ENCODE peak calls at places on chromosomes 13 and 19, in six cellular contexts. G is HCT116; L is GM23338; H is effector memory CD4-positive, alpha-beta T cell; T is left lung; U is testis. N is an unnamed sample. For H3K27me3 and H3K4me1, the result is how much of the 10 kb centered on the place peaks cover.

GRCh38 chr19:42246143-42246868 is 3.9 kb upstream of the GSK3A start:
- DNase-seq in G (no peak), L (peak), H (no peak), T (no peak), U (peak), N (peak)

GRCh38 chr19:13669780-13670355 is 94.5 kb upstream of the MRI1 start:
- DNase-seq in G (no peak), L (no peak), H (no peak), T (no peak), U (peak), N (no peak)

GRCh38 chr13:23988546-23989122 is 91.3 kb upstream of the C1QTNF9B start:
- DNase-seq in G (no peak), L (no peak), H (no peak), T (no peak), U (no peak), N (no peak)

GRCh38 chr13:47327856-47328255 is 431.0 kb upstream of the HTR2A start:
- DNase-seq in G (no peak), L (no peak), H (no peak), T (no peak), U (no peak), N (no peak)

GRCh38 chr13:24899601-24900000 is 135.6 kb downstream of the RNF17 start:
- DNase-seq in G (no peak), L (no peak), H (no peak), T (no peak), U (no peak), N (no peak)

GRCh38 chr13:32840840-32841713 is 175.1 kb upstream of the KL start:
- DNase-seq in G (no peak), L (no peak), H (no peak), T (no peak), U (no peak), N (no peak)

GRCh38 chr19:1651548-1652394 is 644 bp downstream of the TCF3 start:
- DNase-seq in G (no peak), L (peak), H (peak), T (peak), U (peak), N (peak)

GRCh38 chr13:95660981-95661581 is 15.9 kb upstream of the DNAJC3 start:
- DNase-seq in G (peak), L (peak), H (no peak), T (no peak), U (no peak), N (no peak)

GRCh38 chr19:52231154-52231565 is 38.2 kb upstream of the ZNF766 start:
- DNase-seq in G (no peak), L (no peak), H (no peak), T (no peak), U (peak), N (no peak)

GRCh38 chr13:26941345-26942174 is 181.0 kb upstream of the GPR12 start:
- DNase-seq in G (no peak), L (no peak), H (no peak), T (no peak), U (no peak), N (no peak)

GRCh38 chr13:30645629-30646028 is 27.9 kb downstream of the USPL1 start:
- DNase-seq in G (no peak), L (no peak), H (no peak), T (no peak), U (no peak), N (no peak)

GRCh38 chr13:113777311-113778260 is 18.6 kb downstream of the TMEM255B start:
- DNase-seq in G (no peak), L (peak), H (no peak), T (no peak), U (no peak), N (peak)

DNA sequence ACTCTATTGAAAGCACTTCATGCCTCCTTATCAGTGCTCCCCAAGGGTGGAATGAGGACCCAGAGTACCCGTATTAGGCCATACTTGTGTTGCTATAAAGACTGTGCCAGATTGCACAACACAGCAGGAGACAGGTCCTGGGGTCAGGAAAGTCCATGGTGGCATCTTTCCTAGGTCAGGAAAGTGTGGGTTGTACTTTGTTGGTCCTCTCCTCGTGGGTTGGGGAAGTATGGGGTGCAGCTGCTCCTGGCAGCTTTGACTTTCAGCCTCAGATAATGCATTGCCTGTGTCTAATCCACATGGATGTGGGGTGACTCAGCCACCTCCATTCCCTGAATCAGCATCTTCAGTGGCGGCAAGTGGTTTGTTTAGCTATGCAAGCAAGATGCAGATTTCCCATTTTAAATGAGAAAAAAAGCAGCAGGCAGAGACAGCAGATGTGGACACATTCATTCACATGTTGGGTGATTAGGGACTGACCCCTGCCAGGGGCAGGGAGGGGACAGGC is 8.4 kb upstream of the CYP2B6 start:
- DNase-seq in G (no peak), L (peak), H (no peak), T (no peak), U (no peak), N (no peak)
- H3K27me3 ChIP-seq in G (under half), L (under half), H (under half), T (under half), U (under half), N (under half)

DNA sequence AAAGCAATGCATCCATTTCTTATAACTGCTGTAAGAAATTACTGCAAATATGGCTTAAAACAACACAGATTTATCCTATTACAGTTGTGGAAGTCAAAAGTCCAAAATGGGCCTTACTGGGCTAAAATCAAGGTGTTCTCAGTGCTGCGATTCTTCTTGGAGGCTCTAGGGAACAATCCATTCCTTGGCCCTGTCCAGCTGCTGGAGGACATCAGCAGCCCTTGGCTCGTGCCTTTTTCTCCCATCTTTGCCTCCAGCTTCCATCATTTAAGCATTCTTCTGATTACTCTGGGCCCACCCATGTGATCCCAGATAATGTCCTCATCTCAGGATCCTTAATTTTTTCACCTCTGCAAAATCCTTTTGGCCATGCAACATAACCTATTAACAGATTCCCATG is 607.1 kb downstream of the DCT start:
- DNase-seq in G (no peak), L (peak), H (no peak), T (no peak), U (no peak), N (no peak)
- H3K4me1 ChIP-seq in G (under half), L (under half), H (under half), T (under half), U (under half), N (under half)

DNA sequence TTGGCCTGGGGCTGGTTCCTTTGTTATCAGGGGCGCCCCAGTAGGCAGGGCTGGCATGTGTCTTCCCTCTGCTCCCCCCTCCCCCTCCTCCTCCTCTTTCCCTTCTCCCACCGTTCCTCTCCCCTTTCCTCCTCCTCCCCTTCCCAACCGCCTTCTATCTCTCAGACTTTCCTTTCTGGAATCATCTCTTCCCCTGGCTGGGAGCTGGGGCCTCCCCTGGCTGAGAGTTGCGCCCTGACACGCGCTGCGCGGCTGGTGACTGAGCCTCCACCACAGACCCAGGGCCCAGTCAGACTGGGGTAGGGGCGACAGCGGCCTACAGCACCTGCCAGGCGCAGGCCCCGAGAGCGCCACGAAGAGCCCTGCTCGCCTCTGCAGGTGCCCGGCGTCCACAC is 2.8 kb downstream of the PNMA8B start:
- DNase-seq in G (no peak), L (peak), H (no peak), T (no peak), U (no peak), N (no peak)
- H3K27me3 ChIP-seq in G (under half), L (half or more), H (half or more), T (half or more), U (under half), N (half or more)

DNA sequence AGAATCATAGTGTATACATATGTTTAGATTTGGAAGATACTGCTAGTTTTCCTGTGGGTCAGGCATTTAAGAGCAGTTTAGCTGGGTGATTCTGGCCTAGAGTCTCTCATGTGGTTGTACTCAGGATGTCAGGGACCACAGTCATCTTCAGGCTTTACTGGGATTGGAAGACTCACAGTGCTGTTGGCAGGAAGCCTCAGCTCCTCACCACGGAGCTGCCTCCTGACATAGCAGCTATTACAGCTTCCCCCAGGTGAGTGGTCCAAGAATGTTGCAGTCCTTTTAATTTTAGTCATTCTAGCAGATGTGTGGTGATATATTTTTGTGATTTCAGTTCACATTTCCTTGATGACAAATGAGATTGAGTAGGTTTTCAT is 16.9 kb upstream of the GPR18 start:
- DNase-seq in G (no peak), L (no peak), H (peak), T (no peak), U (no peak), N (no peak)
- H3K4me1 ChIP-seq in G (under half), L (under half), H (under half), T (under half), U (under half), N (under half)

GRCh38 chr19:50562996-50563395 is 5.2 kb downstream of the LRRC4B start:
- DNase-seq in G (no peak), L (no peak), H (no peak), T (no peak), U (no peak), N (no peak)

GRCh38 chr19:50565984-50566903 is 2.0 kb downstream of the LRRC4B start:
- DNase-seq in G (no peak), L (peak), H (no peak), T (peak), U (no peak), N (no peak)

GRCh38 chr19:50564229-50565105 is 3.8 kb downstream of the LRRC4B start:
- DNase-seq in G (no peak), L (no peak), H (no peak), T (no peak), U (no peak), N (no peak)

GRCh38 chr19:50562329-50562728 is 5.9 kb downstream of the LRRC4B start:
- DNase-seq in G (no peak), L (no peak), H (no peak), T (no peak), U (no peak), N (no peak)

DNA sequence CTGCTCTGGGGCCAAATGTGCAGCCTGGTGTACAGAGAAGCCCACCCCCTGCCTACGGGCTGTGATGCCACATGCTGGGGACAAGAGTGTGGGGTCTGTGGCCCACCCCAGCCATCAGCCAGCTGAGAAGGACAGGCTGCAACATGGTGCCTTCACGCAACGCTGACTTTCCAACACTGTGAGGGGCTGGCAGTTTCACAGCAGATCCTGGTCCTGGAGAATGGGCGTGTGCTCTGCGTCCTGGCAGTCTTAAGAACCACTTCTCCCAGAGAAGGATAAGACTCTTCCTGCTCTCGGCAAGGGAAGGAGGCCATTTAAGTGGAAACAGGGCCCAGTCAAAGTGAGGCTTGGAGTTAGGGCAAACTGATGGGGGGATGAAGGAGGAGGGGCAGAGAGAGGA is 4.6 kb downstream of the LRRC4B start:
- DNase-seq in G (no peak), L (no peak), H (no peak), T (no peak), U (no peak), N (no peak)
- H3K27me3 ChIP-seq in G (under half), L (half or more), H (under half), T (half or more), U (under half), N (under half)

DNA sequence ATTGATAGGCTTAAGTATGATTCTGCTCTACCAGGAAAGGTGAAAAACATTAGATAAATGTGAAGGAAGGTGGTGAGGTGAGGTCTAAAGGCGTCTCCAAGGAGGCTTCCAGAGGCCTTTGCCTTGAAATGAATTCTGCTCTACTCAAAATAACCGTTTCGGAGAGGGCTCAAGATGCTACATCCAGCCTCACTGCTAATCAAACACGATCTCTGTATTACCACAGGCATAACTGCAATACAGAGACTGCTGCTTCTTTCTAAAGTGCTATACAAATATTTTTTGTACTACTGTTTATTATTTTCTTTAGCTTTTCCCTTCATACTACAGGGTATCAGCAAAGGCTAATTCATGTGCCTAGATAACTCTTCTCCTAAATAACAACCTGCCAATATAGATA is 16.8 kb downstream of the MBNL2 start:
- DNase-seq in G (no peak), L (no peak), H (no peak), T (no peak), U (no peak), N (no peak)
- H3K4me1 ChIP-seq in G (under half), L (under half), H (under half), T (under half), U (half or more), N (half or more)

DNA sequence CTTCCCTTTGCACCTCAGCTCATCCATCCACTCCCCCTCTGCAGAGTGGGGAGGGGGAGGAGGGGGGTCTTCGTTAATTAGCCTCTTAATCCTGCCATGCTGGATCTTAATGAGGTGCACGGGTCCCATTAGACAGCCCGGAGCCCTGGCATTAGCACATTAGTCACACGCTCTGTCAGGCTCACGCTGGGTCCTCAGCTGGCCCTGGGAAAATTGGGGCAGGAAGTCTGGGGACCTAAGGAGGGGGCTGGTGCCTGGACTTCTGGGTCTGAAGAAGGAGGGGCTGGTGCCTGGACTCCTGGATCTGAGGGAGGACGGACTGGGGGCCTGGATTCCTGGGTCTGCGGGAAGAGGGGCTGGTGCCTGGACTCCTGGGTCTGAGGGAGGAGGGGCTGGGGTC is 444 bp upstream of the NCCRP1 start:
- DNase-seq in G (no peak), L (no peak), H (no peak), T (no peak), U (no peak), N (no peak)
- H3K27me3 ChIP-seq in G (under half), L (under half), H (under half), T (half or more), U (under half), N (half or more)

DNA sequence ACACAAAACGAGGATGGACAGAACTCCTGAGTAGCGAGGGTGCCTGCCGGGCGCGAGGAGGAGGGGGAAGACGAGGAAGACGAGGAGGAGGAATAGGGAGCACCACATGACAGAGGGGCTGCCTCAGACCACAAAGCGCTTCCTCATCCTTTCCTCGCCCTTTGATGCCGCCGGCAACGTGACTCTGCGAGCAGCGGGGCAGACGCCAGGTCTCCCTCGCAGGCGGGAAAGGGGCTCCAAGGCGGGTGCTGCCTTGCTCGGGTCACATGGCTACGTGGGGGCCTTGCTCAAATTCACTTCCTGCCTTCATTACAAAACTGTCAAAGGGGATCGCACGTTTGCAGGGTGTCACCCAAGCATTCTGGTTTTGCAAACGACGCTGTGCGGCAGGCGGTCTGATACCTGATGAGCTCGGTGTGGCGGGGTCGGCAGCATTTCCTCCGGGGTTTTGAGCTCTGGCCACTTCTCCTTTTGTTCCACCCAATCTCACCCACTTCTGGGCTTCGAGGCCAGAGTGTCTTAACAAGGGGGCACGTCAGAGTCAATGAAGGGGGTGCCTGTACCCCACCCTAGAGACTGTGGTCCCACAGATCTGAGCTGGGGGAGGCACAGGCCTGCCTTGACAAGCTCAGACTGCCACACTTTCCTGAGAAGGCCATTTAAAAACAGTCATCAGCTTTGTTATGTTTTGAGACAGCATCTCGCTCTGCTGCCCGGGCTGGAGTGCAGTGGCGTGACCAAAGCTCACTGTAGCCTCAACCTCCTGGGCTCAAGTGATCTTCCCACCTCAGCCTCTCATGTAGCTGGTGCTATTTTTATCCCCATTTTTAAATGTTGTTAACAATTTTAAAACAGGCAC is 14.9 kb downstream of the MAP2K2 start:
- DNase-seq in G (no peak), L (no peak), H (peak), T (no peak), U (no peak), N (no peak)
- H3K4me1 ChIP-seq in G (under half), L (under half), H (under half), T (under half), U (under half), N (under half)

GRCh38 chr19:35863018-35863417 is 5.4 kb upstream of the APLP1 start:
- DNase-seq in G (no peak), L (no peak), H (no peak), T (no peak), U (no peak), N (no peak)
- H3K27me3 ChIP-seq in G (under half), L (half or more), H (under half), T (half or more), U (under half), N (under half)

GRCh38 chr13:48570225-48570828 is 37.4 kb upstream of the RCBTB2 start:
- DNase-seq in G (no peak), L (no peak), H (no peak), T (peak), U (no peak), N (no peak)
- H3K4me1 ChIP-seq in G (under half), L (under half), H (under half), T (under half), U (under half), N (half or more)

N was measured in upper lobe of right lung.